ENCODE peak calls at places on chromosomes 3 and 15, in nine cellular contexts. V is stomach, Z is GM12878, C is spleen, E is esophagus muscularis mucosa, K is endothelial cell of umbilical vein, J is suprapubic skin, X is SK-N-SH, P is vagina. F is an unnamed sample.

GRCh38 chr3:155363690-155364070 is 70.2 kb upstream of the STRIT1 start:
- DNase-seq in E (no peak), Z (no peak), J (no peak), C (no peak), P (no peak), K (no peak), X (no peak), V (no peak), F (no peak)

GRCh38 chr3:38554127-38554827 is 58.1 kb downstream of the EXOG start:
- DNase-seq in C (peak), X (no peak), K (no peak), E (no peak), P (no peak), V (peak), J (peak), Z (no peak), F (peak)

GRCh38 chr3:61541694-61542093 is 19.7 kb upstream of the PTPRG start:
- DNase-seq in C (no peak), Z (no peak), V (no peak), P (no peak), E (no peak), K (no peak), X (no peak), J (no peak), F (no peak)

GRCh38 chr3:111694471-111694870 is 99.3 kb upstream of the ZBED2 start:
- DNase-seq in P (no peak), C (no peak), E (no peak), V (no peak), J (no peak), K (no peak), Z (no peak), X (no peak), F (no peak)

GRCh38 chr3:51622402-51622801 is 48.6 kb upstream of the TEX264 start:
- DNase-seq in C (no peak), V (no peak), J (no peak), K (no peak), Z (no peak), X (no peak), E (no peak), P (no peak), F (no peak)

GRCh38 chr3:45706133-45706808 is 17.1 kb downstream of the SACM1L start:
- DNase-seq in V (no peak), J (no peak), P (no peak), C (no peak), E (no peak), X (no peak), K (no peak), Z (no peak), F (no peak)

GRCh38 chr3:109257269-109257668 is 59.0 kb downstream of the DPPA2 start:
- DNase-seq in V (no peak), C (no peak), J (no peak), P (no peak), K (peak), E (no peak), X (no peak), Z (no peak), F (no peak)

GRCh38 chr15:79431636-79432344 is at the start of gene MINAR1:
- DNase-seq in X (peak), V (no peak), P (no peak), C (no peak), Z (no peak), E (peak), K (peak), J (no peak), F (no peak)

GRCh38 chr15:31265090-31265870 is 61.4 kb upstream of the KLF13 start:
- DNase-seq in V (peak), E (peak), Z (no peak), C (peak), X (no peak), P (peak), K (no peak), J (peak), F (peak)

GRCh38 chr3:79233431-79234060 is 534.3 kb downstream of the ROBO1 start:
- DNase-seq in X (no peak), P (no peak), K (no peak), J (no peak), Z (no peak), E (no peak), C (no peak), V (no peak), F (no peak)

GRCh38 chr15:47542312-47543094 is 174.8 kb upstream of the SEMA6D start:
- DNase-seq in K (no peak), X (no peak), E (no peak), Z (no peak), V (no peak), P (no peak), J (no peak), C (no peak), F (no peak)

GRCh38 chr3:178618197-178618596 is 82.0 kb downstream of the KCNMB2 start:
- DNase-seq in Z (no peak), X (no peak), C (no peak), J (no peak), P (no peak), V (no peak), K (no peak), E (no peak), F (no peak)

GRCh38 chr3:51591231-51591630 is 52.7 kb downstream of the RAD54L2 start:
- DNase-seq in E (no peak), C (no peak), Z (no peak), P (no peak), X (no peak), K (no peak), V (no peak), J (no peak), F (no peak)

GRCh38 chr15:48149858-48150257 is 28.2 kb downstream of the MYEF2 start:
- DNase-seq in Z (no peak), V (no peak), K (peak), X (no peak), C (no peak), P (no peak), J (no peak), E (no peak), F (no peak)

GRCh38 chr3:16502347-16502908 is 11.1 kb downstream of the RFTN1 start:
- DNase-seq in V (no peak), K (no peak), J (no peak), P (no peak), X (no peak), C (no peak), Z (no peak), E (no peak), F (no peak)

GRCh38 chr3:151372063-151372820 is 12.3 kb downstream of the P2RY12 start:
- DNase-seq in E (no peak), X (no peak), K (no peak), Z (no peak), J (no peak), V (no peak), P (no peak), C (no peak), F (no peak)

GRCh38 chr3:46852839-46853355 is 10.3 kb downstream of the MYL3 start:
- DNase-seq in V (no peak), K (no peak), C (peak), J (peak), X (no peak), E (no peak), P (no peak), Z (no peak), F (no peak)

GRCh38 chr15:23759964-23760363 is 72.9 kb upstream of the NDN start:
- DNase-seq in K (no peak), V (no peak), C (no peak), J (no peak), E (peak), Z (no peak), X (no peak), P (no peak), F (no peak)

GRCh38 chr3:48155122-48155521 is 33.1 kb downstream of the CDC25A start:
- DNase-seq in E (no peak), X (no peak), P (no peak), C (no peak), J (no peak), K (peak), Z (no peak), V (no peak), F (no peak)

DNA sequence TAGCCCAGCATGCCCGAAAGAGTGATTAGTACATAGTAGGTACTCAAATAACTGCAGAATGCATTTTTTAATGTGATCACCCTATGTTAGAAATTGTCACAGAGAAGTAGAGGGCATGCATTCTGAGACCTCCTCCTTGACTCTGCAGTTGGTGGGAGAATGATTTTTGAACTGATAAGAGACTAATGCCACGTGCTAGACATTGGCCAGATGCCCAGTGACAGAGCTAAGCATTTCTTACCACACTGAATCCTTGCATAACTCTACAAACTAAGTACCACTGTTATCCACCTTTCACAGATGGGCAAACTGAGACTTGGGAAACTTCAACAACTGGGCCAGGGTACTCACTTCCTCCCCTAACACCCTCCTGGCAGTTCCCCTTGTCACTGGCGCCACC is 33.5 kb upstream of the SPATA12 start:
- DNase-seq in X (no peak), J (no peak), P (no peak), C (no peak), E (no peak), K (peak), V (no peak), Z (no peak), F (no peak)
- TF ChIP-seq POLR2AphosphoS5 in X (no peak), J (no peak), P (no peak), C (no peak), E (no peak), K (no peak), V (no peak), Z (no peak), F (no peak)

DNA sequence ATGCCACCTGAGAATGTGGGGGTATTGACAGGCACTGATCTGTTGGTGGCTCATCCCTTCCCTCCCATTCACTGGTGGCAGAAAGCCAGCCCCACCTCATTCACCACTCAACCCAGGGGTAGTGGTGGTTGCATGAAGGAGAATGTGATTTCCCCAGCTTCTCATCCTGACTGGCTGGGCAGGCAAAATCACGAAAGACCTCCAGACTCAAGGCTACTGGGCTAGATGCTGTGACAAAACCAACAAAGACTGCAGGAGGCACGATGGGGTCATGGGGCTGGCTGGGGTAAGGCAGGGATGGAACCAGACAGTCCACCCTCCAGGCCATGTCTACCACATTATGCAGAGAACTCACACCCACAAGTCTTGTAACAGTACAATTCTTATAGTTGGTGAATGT is 33.9 kb downstream of the FSTL1 start:
- DNase-seq in P (no peak), Z (no peak), E (no peak), X (no peak), K (no peak), J (no peak), V (no peak), C (no peak), F (no peak)
- TF ChIP-seq POLR2AphosphoS5 in P (no peak), Z (no peak), E (no peak), X (no peak), K (no peak), J (no peak), V (no peak), C (peak), F (no peak)

DNA sequence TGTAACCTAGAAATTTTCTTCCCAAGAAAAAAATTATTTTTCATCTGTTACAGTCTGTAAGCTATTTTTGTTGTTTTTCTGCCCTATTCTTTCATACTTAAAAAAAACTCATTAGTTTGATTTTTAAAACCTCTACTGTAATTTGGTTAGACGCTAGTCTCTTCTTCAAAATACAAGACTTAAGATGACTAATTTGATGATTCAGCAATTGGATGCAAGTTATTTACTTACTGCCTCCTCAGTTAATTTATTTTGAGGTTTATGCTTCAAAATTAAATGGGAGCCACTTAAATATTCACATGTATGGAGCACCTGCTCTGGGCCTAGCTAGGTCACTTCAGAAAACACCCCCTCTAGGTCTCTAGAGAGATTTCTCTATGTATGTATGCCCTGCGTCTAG is 132.4 kb downstream of the IQCH start:
- DNase-seq in V (no peak), E (no peak), J (no peak), C (no peak), Z (no peak), K (no peak), P (no peak), X (no peak), F (no peak)
- TF ChIP-seq POLR2AphosphoS5 in V (no peak), E (no peak), J (no peak), C (no peak), Z (no peak), K (no peak), P (no peak), X (no peak), F (no peak)

GRCh38 chr3:186109897-186110803 is 1.3 kb upstream of the ETV5 start:
- DNase-seq in P (no peak), K (peak), X (peak), E (no peak), Z (no peak), J (peak), C (peak), V (peak), F (no peak)
- TF ChIP-seq POLR2AphosphoS5 in P (no peak), K (no peak), X (no peak), E (no peak), Z (no peak), J (no peak), C (no peak), V (no peak), F (no peak)

GRCh38 chr3:141979050-141979671 is 102.7 kb downstream of the ATP1B3 start:
- DNase-seq in J (no peak), E (no peak), V (no peak), X (no peak), P (no peak), C (no peak), Z (no peak), K (peak), F (no peak)
- TF ChIP-seq POLR2AphosphoS5 in J (no peak), E (no peak), V (no peak), X (no peak), P (no peak), C (no peak), Z (no peak), K (no peak), F (no peak)

GRCh38 chr15:100602064-100602821 is at the start of the genes ASB7 and LINS1:
- DNase-seq in X (peak), K (peak), Z (peak), E (peak), P (peak), V (peak), C (peak), J (peak), F (peak)
- TF ChIP-seq POLR2AphosphoS5 in X (peak), K (peak), Z (peak), E (peak), P (peak), V (peak), C (peak), J (peak), F (peak)

DNA sequence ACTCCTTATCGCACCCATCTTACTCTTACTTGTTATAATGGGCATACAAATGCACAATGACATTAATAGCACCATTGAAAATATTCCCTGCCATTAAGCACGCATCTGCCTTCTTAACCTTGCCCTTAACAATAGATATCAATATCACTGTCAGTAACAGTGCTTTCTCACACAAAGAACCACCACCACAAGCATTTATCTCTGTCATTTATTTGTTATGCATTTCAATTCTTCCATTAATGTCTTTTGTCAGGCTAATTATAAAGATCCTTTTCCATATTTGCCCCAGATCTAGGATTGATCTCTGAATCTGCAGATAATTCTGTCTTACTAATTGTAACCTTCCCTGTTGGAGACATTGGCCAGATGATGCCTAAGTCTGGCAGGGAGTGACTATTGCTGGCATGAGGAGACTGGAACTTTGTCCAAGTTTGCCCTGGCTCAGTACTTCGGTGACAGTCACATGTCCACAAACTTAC is 419.6 kb upstream of the TGFBR2 start:
- DNase-seq in V (no peak), P (no peak), X (peak), K (no peak), E (no peak), Z (no peak), C (no peak), J (no peak), F (no peak)
- TF ChIP-seq POLR2AphosphoS5 in V (no peak), P (no peak), X (peak), K (no peak), E (no peak), Z (no peak), C (no peak), J (no peak), F (no peak)

GRCh38 chr3:4985330-4986174 is 6.3 kb downstream of the BHLHE40 start:
- DNase-seq in P (no peak), C (no peak), K (peak), X (no peak), V (no peak), Z (no peak), E (no peak), J (no peak), F (no peak)
- TF ChIP-seq POLR2AphosphoS5 in P (peak), C (no peak), K (peak), X (no peak), V (no peak), Z (peak), E (peak), J (no peak), F (peak)

F was measured in sigmoid colon.